ENCODE peak calls at places on chromosomes 4 and X, in seven cellular contexts. A is adrenal gland, D is sigmoid colon, M is K562, F is testis, K is uterus, L is IMR-90. V is an unnamed sample.

GRCh38 chrX:131778269-131779218 is 234.7 kb downstream of the OR13H1 start:
- DNase-seq in A (peak; percentile 78), D (peak; percentile 85), M (no peak), F (no peak), K (peak; percentile 75), L (peak; percentile 76), V (no peak)

GRCh38 chr4:41155194-41155830 is 59.0 kb downstream of the APBB2 start:
- DNase-seq in A (no peak), D (no peak), M (no peak), F (no peak), K (no peak), L (peak; percentile 80), V (peak; percentile 42)

GRCh38 chrX:42087960-42088359 is 164.6 kb upstream of the CASK start:
- DNase-seq in A (no peak), D (no peak), M (no peak), F (no peak), K (no peak), L (no peak), V (no peak)

GRCh38 chrX:49270249-49270921 is 792 bp downstream of the PPP1R3F start:
- DNase-seq in A (peak; percentile 14), D (no peak), M (no peak), F (no peak), K (no peak), L (no peak), V (no peak)

GRCh38 chrX:65924938-65925507 is 114.9 kb downstream of the VSIG4 start:
- DNase-seq in A (no peak), D (no peak), M (peak; percentile 31), F (no peak), K (no peak), L (no peak), V (no peak)

GRCh38 chr4:75555294-75556164 is at the start of gene ODAPH:
- DNase-seq in A (no peak), D (no peak), M (peak; percentile 16), F (no peak), K (no peak), L (peak; percentile 58), V (no peak)

GRCh38 chr4:141899541-141899940 is 263.2 kb downstream of the IL15 start:
- DNase-seq in A (no peak), D (no peak), M (no peak), F (no peak), K (no peak), L (no peak), V (no peak)

GRCh38 chr4:79237836-79238235 is 88.0 kb downstream of the NAA11 start:
- DNase-seq in A (no peak), D (no peak), M (no peak), F (no peak), K (no peak), L (no peak), V (no peak)

GRCh38 chrX:133910539-133910938 is 74.9 kb downstream of the GPC3 start:
- DNase-seq in A (no peak), D (no peak), M (no peak), F (no peak), K (no peak), L (no peak), V (no peak)

GRCh38 chr4:96916731-96917130 is 1076.8 kb downstream of the PDHA2 start:
- DNase-seq in A (no peak), D (no peak), M (no peak), F (no peak), K (no peak), L (no peak), V (no peak)

GRCh38 chr4:144714166-144714565 is 68.2 kb downstream of the HHIP start:
- DNase-seq in A (no peak), D (no peak), M (no peak), F (no peak), K (no peak), L (peak; percentile 12), V (no peak)

GRCh38 chr4:646460-646859 is 21.1 kb downstream of the PDE6B start:
- DNase-seq in A (no peak), D (no peak), M (peak; percentile 40), F (peak; percentile 71), K (no peak), L (no peak), V (no peak)

GRCh38 chr4:125979868-125980412 is 665.2 kb downstream of the FAT4 start:
- DNase-seq in A (no peak), D (no peak), M (no peak), F (no peak), K (no peak), L (no peak), V (no peak)

GRCh38 chrX:53071604-53072417 is 10.4 kb upstream of the TSPYL2 start:
- DNase-seq in A (peak; percentile 70), D (peak; percentile 94), M (peak; percentile 50), F (peak; percentile 86), K (peak; percentile 68), L (peak; percentile 56), V (peak; percentile 82)

GRCh38 chr4:82753725-82754410 is 44.7 kb downstream of the SCD5 start:
- DNase-seq in A (peak; percentile 69), D (no peak), M (no peak), F (peak; percentile 41), K (no peak), L (peak; percentile 28), V (peak; percentile 23)

GRCh38 chrX:142680038-142680437 is 345.7 kb upstream of the SPANXN4 start:
- DNase-seq in A (no peak), D (no peak), M (no peak), F (no peak), K (no peak), L (no peak), V (no peak)

GRCh38 chr4:1410491-1411325 is 4.5 kb upstream of the NKX1-1 start:
- DNase-seq in A (peak; percentile 71), D (peak; percentile 51), M (peak; percentile 87), F (peak; percentile 83), K (no peak), L (peak; percentile 16), V (peak; percentile 48)

GRCh38 chrX:68443155-68443868 is 10.0 kb upstream of the OPHN1 start:
- DNase-seq in A (no peak), D (no peak), M (no peak), F (no peak), K (no peak), L (peak; percentile 15), V (peak; percentile 69)

GRCh38 chr4:123976285-123976684 is 579.7 kb downstream of the SPRY1 start:
- DNase-seq in A (no peak), D (no peak), M (no peak), F (no peak), K (no peak), L (peak; percentile 24), V (no peak)

GRCh38 chr4:54032558-54033135 is 31.8 kb downstream of the CHIC2 start:
- DNase-seq in A (no peak), D (no peak), M (no peak), F (no peak), K (no peak), L (no peak), V (no peak)

GRCh38 chrX:109760241-109760921 is 27.3 kb upstream of the ACSL4 start:
- DNase-seq in A (no peak), D (no peak), M (no peak), F (no peak), K (no peak), L (no peak), V (no peak)

GRCh38 chr4:2008921-2009650 is at the start of gene NELFA:
- DNase-seq in A (peak; percentile 96), D (peak; percentile 97), M (peak; percentile 92), F (peak; percentile 98), K (peak; percentile 91), L (peak; percentile 91), V (peak; percentile 97)

GRCh38 chr4:149522031-149522430 is 293.6 kb downstream of the IQCM start:
- DNase-seq in A (no peak), D (no peak), M (no peak), F (no peak), K (no peak), L (no peak), V (no peak)

GRCh38 chr4:123304151-123305021 is 92.2 kb upstream of the SPRY1 start:
- DNase-seq in A (no peak), D (no peak), M (no peak), F (peak; percentile 57), K (peak; percentile 37), L (no peak), V (no peak)

GRCh38 chr4:87911252-87911774 is 64.2 kb upstream of the SPP1 start:
- DNase-seq in A (no peak), D (no peak), M (no peak), F (no peak), K (no peak), L (no peak), V (no peak)

GRCh38 chrX:119684916-119685224 is 8.1 kb downstream of the SEPTIN6 start:
- DNase-seq in A (no peak), D (no peak), M (no peak), F (no peak), K (no peak), L (no peak), V (no peak)
- H3K27ac ChIP-seq in A (peak overlapping the region; percentile 76), D (peak overlapping the region; percentile 79), M (peak overlapping the region; percentile 89), F (peak overlapping the region; percentile 68), K (peak overlapping the region; percentile 83), L (no peak overlapping the region), V (peak overlapping the region; percentile 71)

DNA sequence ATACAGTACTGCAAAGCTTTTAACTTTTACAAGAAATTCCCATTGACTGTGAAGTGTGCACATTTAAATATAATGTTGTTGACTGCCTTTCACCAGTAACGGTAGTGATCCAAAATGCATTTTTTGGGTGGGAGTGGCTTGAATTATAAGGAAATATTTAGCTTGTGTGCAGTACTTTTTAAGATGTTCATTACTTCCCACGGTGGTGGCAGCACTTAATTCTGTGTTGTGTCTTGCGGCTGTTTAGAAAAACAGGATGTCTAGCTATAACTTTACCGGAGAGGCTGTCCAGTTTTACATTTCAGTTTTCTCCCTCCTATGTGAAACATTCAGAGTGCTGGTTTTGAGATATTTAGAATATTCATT is 1.7 kb downstream of the TMEM131L start:
- DNase-seq in A (no peak), D (no peak), M (no peak), F (no peak), K (no peak), L (no peak), V (no peak)
- TF ChIP-seq POLR2A in A (no peak), D (no peak), M (no peak), F (no peak), K (no peak), L (no peak), V (no peak)

GRCh38 chr4:76948441-76949292 is 885 bp upstream of the SEPTIN11 start:
- DNase-seq in A (peak; percentile 78), D (peak; percentile 90), M (peak; percentile 93), F (peak; percentile 77), K (peak; percentile 73), L (peak; percentile 76), V (peak; percentile 88)

GRCh38 chr4:76949293-76950051 is at the start of gene SEPTIN11:
- DNase-seq in A (peak; percentile 93), D (peak; percentile 97), M (peak; percentile 95), F (peak; percentile 92), K (peak; percentile 93), L (peak; percentile 93), V (peak; percentile 96)

GRCh38 chr4:76951333-76952033 is 1.9 kb downstream of the SEPTIN11 start:
- DNase-seq in A (no peak), D (no peak), M (no peak), F (no peak), K (no peak), L (no peak), V (no peak)

GRCh38 chr4:76950846-76951321 is 1.3 kb downstream of the SEPTIN11 start:
- DNase-seq in A (peak; percentile 20), D (no peak), M (peak; percentile 41), F (peak; percentile 30), K (no peak), L (peak; percentile 52), V (no peak)

GRCh38 chr4:76950052-76950845 is 697 bp downstream of the SEPTIN11 start:
- DNase-seq in A (peak; percentile 41), D (peak; percentile 83), M (peak; percentile 51), F (peak; percentile 50), K (peak; percentile 53), L (no peak), V (peak; percentile 53)
- TF ChIP-seq CTCF in A (no peak), D (no peak), M (no peak), F (no peak), K (no peak), L (no peak), V (no peak)

GRCh38 chrX:45479196-45479834 is 278.6 kb upstream of the DIPK2B start:
- DNase-seq in A (no peak), D (no peak), M (no peak), F (no peak), K (no peak), L (peak; percentile 93), V (no peak)
- H3K27ac ChIP-seq in A (no peak overlapping the region), D (no peak overlapping the region), M (no peak overlapping the region), F (no peak overlapping the region), K (no peak overlapping the region), L (peak overlapping the region; percentile 89), V (no peak overlapping the region)

V was measured in thyroid gland.